ENCODE peak calls at places on chromosomes 1 and 21, in seven cellular contexts. One of them, this sample, is unnamed.

GRCh38 chr1:97820470-97821188 is 100.2 kb downstream of the DPYD start:
- DNase-seq in fibroblast of the aortic adventitia: peak
- DNase-seq in iris pigment epithelial cell: peak
- DNase-seq in Ammon's horn: no peak
- DNase-seq in HuH-7.5: no peak
- DNase-seq in T-cell: no peak
- DNase-seq in EH: peak
- DNase-seq in this sample: peak

GRCh38 chr1:226652613-226653012 is 86.5 kb downstream of the ITPKB start:
- DNase-seq in Ammon's horn: no peak
- DNase-seq in EH: no peak
- DNase-seq in HuH-7.5: no peak
- DNase-seq in T-cell: no peak
- DNase-seq in iris pigment epithelial cell: no peak
- DNase-seq in fibroblast of the aortic adventitia: no peak
- DNase-seq in this sample: no peak

GRCh38 chr21:37538971-37539590 is 172.5 kb downstream of the DYRK1A start:
- DNase-seq in EH: peak
- DNase-seq in fibroblast of the aortic adventitia: no peak
- DNase-seq in Ammon's horn: no peak
- DNase-seq in T-cell: no peak
- DNase-seq in HuH-7.5: no peak
- DNase-seq in iris pigment epithelial cell: no peak
- DNase-seq in this sample: no peak

GRCh38 chr21:36639769-36640168 is 59.1 kb upstream of the SIM2 start:
- DNase-seq in fibroblast of the aortic adventitia: no peak
- DNase-seq in iris pigment epithelial cell: no peak
- DNase-seq in Ammon's horn: no peak
- DNase-seq in EH: no peak
- DNase-seq in T-cell: no peak
- DNase-seq in HuH-7.5: no peak
- DNase-seq in this sample: no peak

GRCh38 chr1:85049735-85050166 is 1.5 kb upstream of the MCOLN3 start:
- DNase-seq in Ammon's horn: no peak
- DNase-seq in EH: no peak
- DNase-seq in HuH-7.5: no peak
- DNase-seq in fibroblast of the aortic adventitia: no peak
- DNase-seq in iris pigment epithelial cell: no peak
- DNase-seq in T-cell: no peak
- DNase-seq in this sample: no peak

GRCh38 chr1:244414543-244414942 is 37.2 kb downstream of the ADSS2 start:
- DNase-seq in T-cell: no peak
- DNase-seq in fibroblast of the aortic adventitia: peak
- DNase-seq in HuH-7.5: no peak
- DNase-seq in Ammon's horn: no peak
- DNase-seq in EH: peak
- DNase-seq in iris pigment epithelial cell: peak
- DNase-seq in this sample: peak

GRCh38 chr1:29687166-29687565 is 450.8 kb downstream of the PTPRU start:
- DNase-seq in HuH-7.5: no peak
- DNase-seq in T-cell: no peak
- DNase-seq in iris pigment epithelial cell: no peak
- DNase-seq in EH: no peak
- DNase-seq in fibroblast of the aortic adventitia: peak
- DNase-seq in Ammon's horn: no peak
- DNase-seq in this sample: no peak

GRCh38 chr1:62175568-62176179 is 19.0 kb upstream of the L1TD1 start:
- DNase-seq in fibroblast of the aortic adventitia: peak
- DNase-seq in Ammon's horn: peak
- DNase-seq in iris pigment epithelial cell: peak
- DNase-seq in EH: peak
- DNase-seq in T-cell: peak
- DNase-seq in HuH-7.5: no peak
- DNase-seq in this sample: peak

GRCh38 chr1:218529691-218530310 is 184.7 kb downstream of the TGFB2 start:
- DNase-seq in EH: peak
- DNase-seq in Ammon's horn: no peak
- DNase-seq in HuH-7.5: no peak
- DNase-seq in T-cell: no peak
- DNase-seq in iris pigment epithelial cell: peak
- DNase-seq in fibroblast of the aortic adventitia: no peak
- DNase-seq in this sample: peak

GRCh38 chr1:96418969-96419368 is 302.6 kb upstream of the PTBP2 start:
- DNase-seq in iris pigment epithelial cell: peak
- DNase-seq in HuH-7.5: no peak
- DNase-seq in T-cell: no peak
- DNase-seq in fibroblast of the aortic adventitia: no peak
- DNase-seq in EH: no peak
- DNase-seq in Ammon's horn: no peak
- DNase-seq in this sample: no peak

GRCh38 chr1:6269997-6270401 is 9.1 kb upstream of the GPR153 start:
- DNase-seq in T-cell: no peak
- DNase-seq in iris pigment epithelial cell: no peak
- DNase-seq in Ammon's horn: peak
- DNase-seq in EH: no peak
- DNase-seq in HuH-7.5: no peak
- DNase-seq in fibroblast of the aortic adventitia: no peak
- DNase-seq in this sample: no peak

GRCh38 chr21:38306407-38306806 is 49.6 kb downstream of the KCNJ15 start:
- DNase-seq in T-cell: no peak
- DNase-seq in fibroblast of the aortic adventitia: peak
- DNase-seq in iris pigment epithelial cell: peak
- DNase-seq in Ammon's horn: no peak
- DNase-seq in HuH-7.5: no peak
- DNase-seq in EH: peak
- DNase-seq in this sample: peak

GRCh38 chr1:162218975-162219374 is 149.5 kb downstream of the NOS1AP start:
- DNase-seq in Ammon's horn: no peak
- DNase-seq in iris pigment epithelial cell: no peak
- DNase-seq in T-cell: no peak
- DNase-seq in EH: no peak
- DNase-seq in HuH-7.5: no peak
- DNase-seq in fibroblast of the aortic adventitia: no peak
- DNase-seq in this sample: peak

GRCh38 chr1:54124472-54124871 is 28.3 kb downstream of the CDCP2 start:
- DNase-seq in fibroblast of the aortic adventitia: no peak
- DNase-seq in iris pigment epithelial cell: no peak
- DNase-seq in HuH-7.5: no peak
- DNase-seq in EH: no peak
- DNase-seq in T-cell: no peak
- DNase-seq in Ammon's horn: no peak
- DNase-seq in this sample: no peak

GRCh38 chr1:8560611-8561544 is 243.0 kb downstream of the SLC45A1 start:
- DNase-seq in EH: peak
- DNase-seq in HuH-7.5: no peak
- DNase-seq in fibroblast of the aortic adventitia: peak
- DNase-seq in Ammon's horn: peak
- DNase-seq in iris pigment epithelial cell: peak
- DNase-seq in T-cell: no peak
- DNase-seq in this sample: no peak

GRCh38 chr1:21294266-21295058 is 4.2 kb upstream of the ECE1 start:
- DNase-seq in T-cell: peak
- DNase-seq in fibroblast of the aortic adventitia: no peak
- DNase-seq in Ammon's horn: no peak
- DNase-seq in HuH-7.5: no peak
- DNase-seq in EH: peak
- DNase-seq in iris pigment epithelial cell: peak
- DNase-seq in this sample: no peak

GRCh38 chr1:206828061-206828460 is 37.4 kb upstream of the IL20 start:
- DNase-seq in HuH-7.5: no peak
- DNase-seq in T-cell: no peak
- DNase-seq in EH: no peak
- DNase-seq in fibroblast of the aortic adventitia: no peak
- DNase-seq in iris pigment epithelial cell: no peak
- DNase-seq in Ammon's horn: no peak
- DNase-seq in this sample: no peak

GRCh38 chr1:61602663-61603062 is 122.3 kb downstream of the TM2D1 start:
- DNase-seq in fibroblast of the aortic adventitia: no peak
- DNase-seq in HuH-7.5: no peak
- DNase-seq in Ammon's horn: no peak
- DNase-seq in EH: no peak
- DNase-seq in T-cell: no peak
- DNase-seq in iris pigment epithelial cell: no peak
- DNase-seq in this sample: no peak

GRCh38 chr1:91018006-91018405 is 3.8 kb downstream of the ZNF644 start:
- DNase-seq in Ammon's horn: peak
- DNase-seq in EH: no peak
- DNase-seq in iris pigment epithelial cell: peak
- DNase-seq in T-cell: no peak
- DNase-seq in fibroblast of the aortic adventitia: peak
- DNase-seq in HuH-7.5: no peak
- DNase-seq in this sample: no peak

GRCh38 chr1:244371294-244372141 is 80.2 kb downstream of the ADSS2 start:
- DNase-seq in iris pigment epithelial cell: no peak
- DNase-seq in Ammon's horn: no peak
- DNase-seq in HuH-7.5: no peak
- DNase-seq in T-cell: no peak
- DNase-seq in EH: no peak
- DNase-seq in fibroblast of the aortic adventitia: no peak
- DNase-seq in this sample: no peak

GRCh38 chr1:53685272-53686051 is 53.5 kb downstream of the GLIS1 start:
- DNase-seq in fibroblast of the aortic adventitia: no peak
- DNase-seq in HuH-7.5: peak
- DNase-seq in Ammon's horn: no peak
- DNase-seq in T-cell: no peak
- DNase-seq in iris pigment epithelial cell: peak
- DNase-seq in EH: peak
- DNase-seq in this sample: peak

GRCh38 chr1:39995973-39996393 is 41.0 kb downstream of the MFSD2A start:
- DNase-seq in Ammon's horn: no peak
- DNase-seq in T-cell: no peak
- DNase-seq in HuH-7.5: no peak
- DNase-seq in EH: no peak
- DNase-seq in iris pigment epithelial cell: no peak
- DNase-seq in fibroblast of the aortic adventitia: no peak
- DNase-seq in this sample: no peak

GRCh38 chr1:172845371-172845770 is 186.5 kb downstream of the FASLG start:
- DNase-seq in fibroblast of the aortic adventitia: peak
- DNase-seq in T-cell: peak
- DNase-seq in iris pigment epithelial cell: peak
- DNase-seq in EH: peak
- DNase-seq in HuH-7.5: no peak
- DNase-seq in Ammon's horn: no peak
- DNase-seq in this sample: peak

GRCh38 chr1:218460367-218460766 is 115.2 kb downstream of the TGFB2 start:
- DNase-seq in T-cell: no peak
- DNase-seq in Ammon's horn: peak
- DNase-seq in fibroblast of the aortic adventitia: peak
- DNase-seq in EH: peak
- DNase-seq in HuH-7.5: no peak
- DNase-seq in iris pigment epithelial cell: peak
- DNase-seq in this sample: peak

GRCh38 chr1:115166531-115167091 is 77.3 kb upstream of the TSPAN2 start:
- DNase-seq in iris pigment epithelial cell: peak
- DNase-seq in EH: peak
- DNase-seq in HuH-7.5: no peak
- DNase-seq in Ammon's horn: no peak
- DNase-seq in T-cell: no peak
- DNase-seq in fibroblast of the aortic adventitia: peak
- DNase-seq in this sample: peak

GRCh38 chr1:117646007-117646913 is 40.4 kb downstream of the TENT5C start:
- DNase-seq in T-cell: no peak
- DNase-seq in HuH-7.5: no peak
- DNase-seq in Ammon's horn: no peak
- DNase-seq in iris pigment epithelial cell: peak
- DNase-seq in EH: peak
- DNase-seq in fibroblast of the aortic adventitia: peak
- DNase-seq in this sample: no peak

GRCh38 chr1:185104083-185104482 is 52.7 kb downstream of the TRMT1L start:
- DNase-seq in HuH-7.5: no peak
- DNase-seq in fibroblast of the aortic adventitia: no peak
- DNase-seq in iris pigment epithelial cell: no peak
- DNase-seq in Ammon's horn: no peak
- DNase-seq in EH: no peak
- DNase-seq in T-cell: no peak
- DNase-seq in this sample: no peak

GRCh38 chr1:59674605-59675004 is 140.1 kb upstream of the HOOK1 start:
- DNase-seq in EH: peak
- DNase-seq in HuH-7.5: no peak
- DNase-seq in fibroblast of the aortic adventitia: peak
- DNase-seq in T-cell: no peak
- DNase-seq in iris pigment epithelial cell: peak
- DNase-seq in Ammon's horn: peak
- DNase-seq in this sample: no peak

GRCh38 chr21:41899431-41900202 is 20.5 kb upstream of the PRDM15 start:
- DNase-seq in iris pigment epithelial cell: no peak
- DNase-seq in EH: no peak
- DNase-seq in HuH-7.5: no peak
- DNase-seq in Ammon's horn: no peak
- DNase-seq in fibroblast of the aortic adventitia: no peak
- DNase-seq in T-cell: no peak
- DNase-seq in this sample: no peak

GRCh38 chr1:245133995-245134715 is 20.6 kb upstream of the KIF26B start:
- DNase-seq in iris pigment epithelial cell: no peak
- DNase-seq in Ammon's horn: no peak
- DNase-seq in T-cell: no peak
- DNase-seq in fibroblast of the aortic adventitia: no peak
- DNase-seq in EH: no peak
- DNase-seq in HuH-7.5: no peak
- DNase-seq in this sample: no peak

GRCh38 chr1:43239484-43239883 is 30.3 kb upstream of the TMEM125 start:
- DNase-seq in fibroblast of the aortic adventitia: no peak
- DNase-seq in Ammon's horn: no peak
- DNase-seq in T-cell: no peak
- DNase-seq in HuH-7.5: no peak
- DNase-seq in iris pigment epithelial cell: no peak
- DNase-seq in EH: no peak
- DNase-seq in this sample: no peak

GRCh38 chr1:41860771-41861170 is 58.0 kb downstream of the HIVEP3 start:
- DNase-seq in T-cell: no peak
- DNase-seq in iris pigment epithelial cell: no peak
- DNase-seq in Ammon's horn: no peak
- DNase-seq in HuH-7.5: no peak
- DNase-seq in fibroblast of the aortic adventitia: no peak
- DNase-seq in EH: no peak
- DNase-seq in this sample: no peak

GRCh38 chr1:202565890-202566289 is 144.4 kb downstream of the SYT2 start:
- DNase-seq in HuH-7.5: no peak
- DNase-seq in iris pigment epithelial cell: no peak
- DNase-seq in Ammon's horn: no peak
- DNase-seq in T-cell: no peak
- DNase-seq in EH: no peak
- DNase-seq in fibroblast of the aortic adventitia: no peak
- DNase-seq in this sample: no peak